ENCODE peak calls at places on chromosomes 2 and 18, in eight cellular contexts. J is tibial nerve, S is A549, Q is ovary, W is GM12878, X is sigmoid colon, G is stomach, L is SK-N-SH. Y is an unnamed sample.
A peak's percentile ranks its signal among the peaks of the same experiment; 100 is the strongest.

GRCh38 chr2:109659356-109660045 is 45.3 kb downstream of the SOWAHC start:
- DNase-seq in J (no peak), S (no peak), Q (no peak), W (no peak), X (no peak), G (no peak), L (no peak), Y (no peak)

GRCh38 chr2:222479855-222480254 is 55.5 kb downstream of the SGPP2 start:
- DNase-seq in J (no peak), S (no peak), Q (no peak), W (no peak), X (no peak), G (no peak), L (no peak), Y (no peak)

GRCh38 chr2:109349555-109350430 is 220.8 kb downstream of the SH3RF3 start:
- DNase-seq in J (no peak), S (no peak), Q (no peak), W (no peak), X (no peak), G (peak; percentile 21), L (no peak), Y (no peak)

GRCh38 chr18:48820483-48821250 is 130.1 kb downstream of the SMAD7 start:
- DNase-seq in J (no peak), S (no peak), Q (peak; percentile 6), W (peak; percentile 93), X (peak; percentile 47), G (peak; percentile 15), L (no peak), Y (peak; percentile 5)

GRCh38 chr2:191302459-191303155 is 57.4 kb downstream of the MYO1B start:
- DNase-seq in J (no peak), S (peak; percentile 69), Q (no peak), W (no peak), X (no peak), G (no peak), L (peak; percentile 11), Y (no peak)

GRCh38 chr2:132977812-132978529 is 308.0 kb upstream of the LYPD1 start:
- DNase-seq in J (no peak), S (no peak), Q (no peak), W (no peak), X (no peak), G (no peak), L (no peak), Y (no peak)

GRCh38 chr2:184562532-184562931 is 35.8 kb upstream of the ZNF804A start:
- DNase-seq in J (no peak), S (no peak), Q (no peak), W (no peak), X (no peak), G (no peak), L (no peak), Y (no peak)

GRCh38 chr2:98175811-98176210 is 88.8 kb downstream of the VWA3B start:
- DNase-seq in J (no peak), S (no peak), Q (no peak), W (no peak), X (no peak), G (no peak), L (no peak), Y (peak; percentile 63)

GRCh38 chr18:27887287-27887686 is 289.6 kb downstream of the CDH2 start:
- DNase-seq in J (no peak), S (peak; percentile 14), Q (no peak), W (no peak), X (no peak), G (no peak), L (no peak), Y (no peak)

GRCh38 chr2:215729985-215730620 is 283.2 kb downstream of the MREG start:
- DNase-seq in J (no peak), S (no peak), Q (no peak), W (no peak), X (no peak), G (no peak), L (no peak), Y (no peak)

GRCh38 chr2:11571170-11571569 is 37.3 kb downstream of the GREB1 start:
- DNase-seq in J (no peak), S (no peak), Q (peak; percentile 62), W (no peak), X (peak; percentile 66), G (no peak), L (no peak), Y (no peak)

GRCh38 chr2:174546519-174547506 is 50.8 kb downstream of the WIPF1 start:
- DNase-seq in J (no peak), S (peak; percentile 50), Q (no peak), W (no peak), X (no peak), G (no peak), L (peak; percentile 47), Y (no peak)

GRCh38 chr2:11368059-11368572 is 23.7 kb upstream of the ROCK2 start:
- DNase-seq in J (no peak), S (no peak), Q (peak; percentile 34), W (no peak), X (no peak), G (no peak), L (no peak), Y (no peak)

GRCh38 chr2:10935953-10936942 is 24.5 kb downstream of the KCNF1 start:
- DNase-seq in J (no peak), S (peak; percentile 99), Q (no peak), W (no peak), X (no peak), G (no peak), L (no peak), Y (no peak)

GRCh38 chr2:144479138-144479537 is 40.8 kb downstream of the ZEB2 start:
- DNase-seq in J (no peak), S (no peak), Q (no peak), W (no peak), X (no peak), G (no peak), L (no peak), Y (no peak)

GRCh38 chr2:174338626-174339570 is 4.1 kb downstream of the SP9 start:
- DNase-seq in J (no peak), S (peak; percentile 71), Q (no peak), W (no peak), X (no peak), G (no peak), L (no peak), Y (no peak)

GRCh38 chr18:48851563-48851962 is 99.2 kb downstream of the SMAD7 start:
- DNase-seq in J (no peak), S (no peak), Q (no peak), W (no peak), X (no peak), G (no peak), L (peak; percentile 66), Y (no peak)

GRCh38 chr2:94970353-94970752 is 55.2 kb upstream of the MAL start:
- DNase-seq in J (no peak), S (no peak), Q (no peak), W (no peak), X (no peak), G (no peak), L (no peak), Y (no peak)

DNA sequence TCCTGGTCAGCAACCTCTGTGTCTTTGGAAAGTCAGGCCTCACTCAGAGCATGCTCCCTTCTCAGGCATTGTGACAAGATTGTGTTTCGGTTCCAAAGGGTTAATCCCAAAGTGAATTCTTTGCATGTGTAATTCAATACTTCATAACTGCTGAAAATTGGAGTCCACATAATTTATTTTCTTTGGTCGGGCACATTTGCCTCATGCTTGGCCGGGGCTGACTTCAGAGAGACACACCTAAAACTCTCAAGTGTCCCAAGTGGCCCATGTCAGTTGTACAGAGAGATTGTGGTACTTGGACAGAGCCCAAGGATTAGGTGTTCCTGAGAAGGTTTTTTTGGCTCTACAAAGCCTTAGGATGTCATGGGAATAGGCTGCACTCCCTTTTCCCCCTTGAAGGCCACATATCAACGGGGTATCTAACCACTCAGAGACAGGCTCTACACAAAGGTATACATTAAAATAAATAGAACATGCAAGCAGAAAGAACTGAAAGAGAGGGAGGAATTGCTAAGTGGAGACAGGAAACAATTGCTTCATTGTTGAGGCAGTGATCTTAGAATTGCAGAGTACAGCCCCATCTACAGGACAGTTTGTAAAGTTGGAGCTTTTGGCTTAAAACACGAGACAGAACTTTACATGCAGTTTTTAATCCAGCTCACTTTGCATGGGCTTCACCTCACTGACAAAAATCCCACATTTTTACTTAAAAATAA is 1232.3 kb upstream of the ZEB2 start:
- DNase-seq in J (peak; percentile 18), S (peak; percentile 64), Q (peak; percentile 29), W (no peak), X (no peak), G (no peak), L (peak; percentile 22), Y (no peak)
- TF ChIP-seq CTCF in J (peak; percentile 75), S (peak; percentile 75), Q (peak; percentile 69), W (peak; percentile 69), X (peak; percentile 15), G (no peak), L (peak; percentile 80), Y (peak; percentile 49)

DNA sequence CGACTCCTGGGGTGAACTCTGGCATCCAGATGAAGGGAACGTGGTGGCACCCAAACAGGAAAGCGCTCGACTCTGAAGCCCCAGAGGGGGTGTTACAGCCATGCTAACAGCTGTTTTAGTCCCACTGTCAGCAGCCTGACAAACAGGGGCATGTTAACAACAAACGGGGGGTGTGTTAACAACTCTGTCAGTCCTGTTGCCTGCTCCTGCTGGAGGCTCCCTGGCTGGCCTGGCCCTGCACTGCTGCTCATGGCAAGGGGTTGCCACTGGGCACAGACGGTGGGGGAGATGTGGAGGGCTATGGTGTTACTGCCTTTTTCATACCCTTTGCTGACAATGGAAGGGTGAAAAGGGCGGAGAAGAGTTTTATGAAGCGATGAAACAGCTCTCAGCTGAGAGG is 2.6 kb upstream of the RNU2-63P start:
- DNase-seq in J (no peak), S (no peak), Q (no peak), W (no peak), X (no peak), G (no peak), L (no peak), Y (no peak)
- TF ChIP-seq EP300 in J (no peak), S (no peak), Q (no peak), W (no peak), X (no peak), G (no peak), L (no peak), Y (no peak)

GRCh38 chr2:38601463-38602135 is 1.1 kb downstream of the HNRNPLL start:
- DNase-seq in J (no peak), S (no peak), Q (no peak), W (no peak), X (no peak), G (no peak), L (peak; percentile 32), Y (no peak)

GRCh38 chr2:38601061-38601460 is 1.7 kb downstream of the HNRNPLL start:
- DNase-seq in J (no peak), S (no peak), Q (no peak), W (no peak), X (no peak), G (no peak), L (no peak), Y (no peak)

GRCh38 chr2:38599706-38600105 is 3.0 kb downstream of the HNRNPLL start:
- DNase-seq in J (no peak), S (no peak), Q (no peak), W (no peak), X (no peak), G (no peak), L (no peak), Y (no peak)

GRCh38 chr2:38598991-38599295 is 3.8 kb downstream of the HNRNPLL start:
- DNase-seq in J (no peak), S (no peak), Q (no peak), W (no peak), X (no peak), G (no peak), L (no peak), Y (no peak)

GRCh38 chr2:38600242-38600891 is 2.4 kb downstream of the HNRNPLL start:
- DNase-seq in J (no peak), S (no peak), Q (no peak), W (no peak), X (no peak), G (no peak), L (peak; percentile 49), Y (peak; percentile 21)
- H3K4me3 ChIP-seq in J (no peak overlapping the region), S (peak overlapping the region; percentile 91), Q (peak overlapping the region; percentile 79), W (peak overlapping the region; percentile 74), X (peak overlapping the region; percentile 66), G (peak overlapping the region; percentile 70), L (peak overlapping the region; percentile 90), Y (peak overlapping the region; percentile 85)

GRCh38 chr2:75241696-75242095 is 42.4 kb upstream of the TACR1 start:
- DNase-seq in J (no peak), S (peak; percentile 63), Q (no peak), W (no peak), X (no peak), G (no peak), L (no peak), Y (no peak)
- TF ChIP-seq CTCF in J (no peak), S (no peak), Q (no peak), W (peak; percentile 30), X (no peak), G (no peak), L (peak; percentile 34), Y (no peak)

Y was measured in transverse colon.